ENCODE peak calls at places on chromosomes 3 and 15, in ten cellular contexts. X is NCI-H2029 treated with DMSO at 0.1 percent for 48 hours, E is nephron progenitor cell, H is NCI-H1092 treated with DMSO at 0.1 percent for 48 hours, U is Calu3, T is amniotic epithelial cell, Y is fibroblast of mammary gland, V is adipocyte, I is GM12865, A is NCI-H2081. O is an unnamed sample.

GRCh38 chr15:55859681-55860080 is 116.7 kb upstream of the PRTG start:
- DNase-seq in T (peak), U (no peak), E (no peak), I (no peak), V (no peak), X (no peak), Y (no peak), H (no peak), A (no peak), O (no peak)

GRCh38 chr3:150975992-150976368 is 3.5 kb upstream of the CLRN1 start:
- DNase-seq in E (no peak), A (no peak), U (no peak), H (no peak), V (no peak), T (no peak), X (no peak), Y (no peak), I (no peak), O (no peak)

GRCh38 chr3:178308696-178309278 is 227.4 kb upstream of the KCNMB2 start:
- DNase-seq in X (no peak), A (no peak), U (no peak), V (peak), H (no peak), E (no peak), Y (no peak), T (peak), I (no peak), O (no peak)

GRCh38 chr3:72889310-72890165 is 1.7 kb downstream of the GXYLT2 start:
- DNase-seq in X (no peak), Y (no peak), I (no peak), V (no peak), E (no peak), A (no peak), H (peak), T (no peak), U (no peak), O (no peak)

GRCh38 chr15:71313806-71314205 is 198.5 kb downstream of the THSD4 start:
- DNase-seq in A (no peak), U (no peak), E (no peak), T (no peak), X (no peak), Y (no peak), H (no peak), V (peak), I (no peak), O (peak)

GRCh38 chr3:101574388-101575156 is 592 bp downstream of the PCNP start:
- DNase-seq in H (peak), X (peak), T (peak), A (peak), V (peak), I (peak), Y (peak), U (no peak), E (no peak), O (peak)

GRCh38 chr15:80404719-80405553 is 754 bp downstream of the ARNT2 start:
- DNase-seq in T (no peak), U (peak), V (peak), H (peak), A (no peak), E (peak), I (no peak), X (no peak), Y (peak), O (peak)

GRCh38 chr15:80604583-80605506 is 90.3 kb upstream of the ABHD17C start:
- DNase-seq in I (no peak), A (no peak), U (no peak), Y (no peak), H (no peak), X (no peak), E (no peak), T (no peak), V (no peak), O (no peak)

GRCh38 chr15:20358066-20358780 is 183.4 kb downstream of the GOLGA6L6 start:
- DNase-seq in Y (no peak), V (no peak), T (no peak), E (no peak), H (no peak), U (no peak), I (no peak), A (no peak), X (no peak), O (no peak)

GRCh38 chr3:15496341-15496664 is 25.2 kb downstream of the COLQ start:
- DNase-seq in E (no peak), A (no peak), Y (no peak), I (no peak), X (no peak), H (no peak), T (no peak), V (no peak), U (no peak), O (no peak)

GRCh38 chr3:168117853-168118313 is 22.2 kb upstream of the GOLIM4 start:
- DNase-seq in I (peak), T (peak), A (no peak), H (no peak), E (no peak), Y (peak), U (no peak), X (no peak), V (no peak), O (no peak)

GRCh38 chr3:186241910-186242821 is 119.9 kb downstream of the DGKG start:
- DNase-seq in A (no peak), V (peak), Y (peak), X (peak), H (peak), U (peak), I (peak), E (peak), T (peak), O (peak)

GRCh38 chr15:65032823-65033537 is 3.5 kb upstream of the MTFMT start:
- DNase-seq in A (no peak), H (peak), I (peak), V (peak), U (peak), Y (peak), T (peak), E (peak), X (no peak), O (peak)

GRCh38 chr3:169232863-169233262 is 430.6 kb downstream of the MECOM start:
- DNase-seq in U (no peak), Y (peak), V (no peak), I (no peak), T (peak), H (peak), A (peak), E (no peak), X (no peak), O (no peak)

O was measured in NCI-H146.